ENCODE peak calls at places on chromosomes 5 and 9, in eight cellular contexts. One of them, this sample, is unnamed.
A peak's percentile ranks its signal among the peaks of the same experiment; 100 is the strongest.

GRCh38 chr5:115472601-115473000 is 72.0 kb downstream of the FEM1C start:
- DNase-seq in neural crest cell: no peak
- DNase-seq in AG09309: no peak
- DNase-seq in left ventricle myocardium inferior: peak; percentile 65
- DNase-seq in NAMALWA: no peak
- DNase-seq in activated B cell treated with CpG ODN at 0.5 μM for 24 hours: no peak
- DNase-seq in NCI-H774: no peak
- DNase-seq in NCI-H2081: no peak
- DNase-seq in this sample: no peak

GRCh38 chr9:22107202-22107601 is 98.1 kb upstream of the CDKN2B start:
- DNase-seq in AG09309: no peak
- DNase-seq in left ventricle myocardium inferior: no peak
- DNase-seq in NCI-H2081: no peak
- DNase-seq in NAMALWA: no peak
- DNase-seq in activated B cell treated with CpG ODN at 0.5 μM for 24 hours: no peak
- DNase-seq in NCI-H774: no peak
- DNase-seq in neural crest cell: no peak
- DNase-seq in this sample: no peak

GRCh38 chr9:114027159-114027895 is 50.8 kb downstream of the AMBP start:
- DNase-seq in AG09309: no peak
- DNase-seq in activated B cell treated with CpG ODN at 0.5 μM for 24 hours: no peak
- DNase-seq in NAMALWA: no peak
- DNase-seq in left ventricle myocardium inferior: no peak
- DNase-seq in NCI-H774: no peak
- DNase-seq in neural crest cell: no peak
- DNase-seq in NCI-H2081: no peak
- DNase-seq in this sample: no peak

GRCh38 chr5:145806923-145807322 is 28.2 kb downstream of the PRELID2 start:
- DNase-seq in NAMALWA: no peak
- DNase-seq in NCI-H774: no peak
- DNase-seq in left ventricle myocardium inferior: no peak
- DNase-seq in neural crest cell: no peak
- DNase-seq in NCI-H2081: no peak
- DNase-seq in activated B cell treated with CpG ODN at 0.5 μM for 24 hours: no peak
- DNase-seq in AG09309: no peak
- DNase-seq in this sample: no peak

GRCh38 chr5:34717426-34718327 is 61.5 kb downstream of the RAI14 start:
- DNase-seq in activated B cell treated with CpG ODN at 0.5 μM for 24 hours: no peak
- DNase-seq in NAMALWA: no peak
- DNase-seq in NCI-H774: no peak
- DNase-seq in neural crest cell: no peak
- DNase-seq in AG09309: peak; percentile 95
- DNase-seq in NCI-H2081: no peak
- DNase-seq in left ventricle myocardium inferior: no peak
- DNase-seq in this sample: no peak

GRCh38 chr9:128155736-128156500 is 4.1 kb upstream of the BBLN start:
- DNase-seq in NCI-H774: no peak
- DNase-seq in neural crest cell: no peak
- DNase-seq in left ventricle myocardium inferior: no peak
- DNase-seq in activated B cell treated with CpG ODN at 0.5 μM for 24 hours: no peak
- DNase-seq in AG09309: no peak
- DNase-seq in NAMALWA: no peak
- DNase-seq in NCI-H2081: no peak
- DNase-seq in this sample: no peak

GRCh38 chr9:135489188-135489918 is 9.8 kb downstream of the PPP1R26 start:
- DNase-seq in NAMALWA: no peak
- DNase-seq in AG09309: no peak
- DNase-seq in NCI-H2081: no peak
- DNase-seq in activated B cell treated with CpG ODN at 0.5 μM for 24 hours: no peak
- DNase-seq in NCI-H774: no peak
- DNase-seq in left ventricle myocardium inferior: no peak
- DNase-seq in neural crest cell: no peak
- DNase-seq in this sample: no peak

GRCh38 chr5:90558344-90559192 is at the start of gene ADGRV1:
- DNase-seq in left ventricle myocardium inferior: peak; percentile 16
- DNase-seq in activated B cell treated with CpG ODN at 0.5 μM for 24 hours: no peak
- DNase-seq in NCI-H774: peak; percentile 98
- DNase-seq in AG09309: no peak
- DNase-seq in NCI-H2081: peak; percentile 97
- DNase-seq in NAMALWA: no peak
- DNase-seq in neural crest cell: peak; percentile 85
- DNase-seq in this sample: peak; percentile 33

GRCh38 chr5:132495063-132495671 is 4.6 kb upstream of the IRF1 start:
- DNase-seq in NCI-H774: no peak
- DNase-seq in AG09309: no peak
- DNase-seq in activated B cell treated with CpG ODN at 0.5 μM for 24 hours: peak; percentile 16
- DNase-seq in left ventricle myocardium inferior: no peak
- DNase-seq in NAMALWA: no peak
- DNase-seq in NCI-H2081: no peak
- DNase-seq in neural crest cell: no peak
- DNase-seq in this sample: no peak

GRCh38 chr5:1516615-1517601 is 6.9 kb downstream of the LPCAT1 start:
- DNase-seq in left ventricle myocardium inferior: peak; percentile 6
- DNase-seq in neural crest cell: no peak
- DNase-seq in NAMALWA: no peak
- DNase-seq in NCI-H2081: no peak
- DNase-seq in NCI-H774: no peak
- DNase-seq in activated B cell treated with CpG ODN at 0.5 μM for 24 hours: peak; percentile 12
- DNase-seq in AG09309: peak; percentile 38
- DNase-seq in this sample: no peak

GRCh38 chr5:33936004-33936380 is 194 bp upstream of the RXFP3 start:
- DNase-seq in neural crest cell: peak; percentile 86
- DNase-seq in NCI-H2081: peak; percentile 65
- DNase-seq in AG09309: no peak
- DNase-seq in left ventricle myocardium inferior: peak; percentile 51
- DNase-seq in NCI-H774: peak; percentile 68
- DNase-seq in activated B cell treated with CpG ODN at 0.5 μM for 24 hours: peak; percentile 31
- DNase-seq in NAMALWA: no peak
- DNase-seq in this sample: peak; percentile 47